ENCODE peak calls at places on chromosomes 1 and 21, in ten cellular contexts. Z is thoracic aorta; K is RWPE1; Q is CD4-positive, alpha-beta T cell; Y is BJ; V is psoas muscle; D is Calu3; J is OCI-LY7; E is adrenal gland; G is AG10803. T is an unnamed sample.
A peak's percentile ranks its signal among the peaks of the same experiment; 100 is the strongest.

GRCh38 chr1:46333300-46334029 is 7.1 kb upstream of the NSUN4 start:
- DNase-seq in D (peak; percentile 51), Y (no peak), K (peak; percentile 34), J (peak; percentile 88), V (no peak), Q (no peak), Z (no peak), E (peak; percentile 48), G (peak; percentile 16), T (no peak)

GRCh38 chr1:235402457-235403200 is 35.4 kb downstream of the TBCE start:
- DNase-seq in Q (no peak), V (no peak), E (no peak), J (no peak), D (no peak), G (no peak), Z (no peak), Y (no peak), K (no peak), T (no peak)

GRCh38 chr1:32361674-32362473 is 411 bp downstream of the FAM229A start:
- DNase-seq in V (peak; percentile 64), K (no peak), J (no peak), E (peak; percentile 72), Z (peak; percentile 13), Y (no peak), Q (peak; percentile 26), D (peak; percentile 53), G (no peak), T (no peak)

GRCh38 chr1:1431845-1432565 is 3.5 kb upstream of the VWA1 start:
- DNase-seq in D (peak; percentile 62), J (no peak), E (peak; percentile 33), K (no peak), Y (no peak), V (peak; percentile 76), Z (no peak), G (no peak), Q (no peak), T (no peak)

GRCh38 chr1:5981009-5981380 is 11.2 kb downstream of the NPHP4 start:
- DNase-seq in G (no peak), V (no peak), K (no peak), E (no peak), D (no peak), J (no peak), Y (no peak), Q (no peak), Z (no peak), T (no peak)

GRCh38 chr1:218164111-218164929 is 120.8 kb upstream of the RRP15 start:
- DNase-seq in Q (no peak), E (peak; percentile 28), V (peak; percentile 36), G (peak; percentile 5), Y (no peak), J (peak; percentile 63), Z (no peak), K (no peak), D (peak; percentile 56), T (no peak)

GRCh38 chr1:211313392-211313791 is 13.2 kb upstream of the TRAF5 start:
- DNase-seq in E (no peak), Z (no peak), G (no peak), J (no peak), Y (no peak), V (no peak), Q (no peak), D (no peak), K (no peak), T (no peak)

GRCh38 chr1:12434174-12434573 is 183.8 kb downstream of the DHRS3 start:
- DNase-seq in E (no peak), V (no peak), K (peak; percentile 25), J (no peak), D (no peak), Q (peak; percentile 37), Z (no peak), Y (peak; percentile 42), G (peak; percentile 71), T (no peak)

GRCh38 chr1:152757747-152758146 is at the start of gene KPRP:
- DNase-seq in Y (no peak), J (no peak), Z (no peak), G (no peak), Q (no peak), V (no peak), D (no peak), K (no peak), E (no peak), T (no peak)

GRCh38 chr1:30732277-30732996 is 9.1 kb upstream of the MATN1 start:
- DNase-seq in D (no peak), Y (no peak), J (no peak), Q (no peak), K (no peak), Z (no peak), V (no peak), G (peak; percentile 60), E (no peak), T (no peak)

GRCh38 chr1:99645699-99646531 is at the start of gene PALMD:
- DNase-seq in D (peak; percentile 33), Y (no peak), G (peak; percentile 24), V (peak; percentile 70), Q (no peak), E (peak; percentile 57), Z (no peak), J (no peak), K (peak; percentile 32), T (no peak)

GRCh38 chr21:42539931-42540343 is 26.3 kb downstream of the SLC37A1 start:
- DNase-seq in V (no peak), J (peak; percentile 37), Q (no peak), Y (no peak), Z (no peak), K (no peak), G (no peak), D (no peak), E (no peak), T (no peak)
- TF ChIP-seq CTCF in V (no peak), J (peak; percentile 68), Q (no peak), Y (peak; percentile 12), Z (no peak), K (no peak), G (no peak), D (no peak), E (no peak), T (no peak)

GRCh38 chr1:68057050-68057449 is 6.6 kb upstream of the DIRAS3 start:
- DNase-seq in Q (no peak), Z (no peak), K (no peak), Y (no peak), E (no peak), J (no peak), V (no peak), D (no peak), G (no peak), T (no peak)

GRCh38 chr1:68057564-68057963 is 7.1 kb upstream of the DIRAS3 start:
- DNase-seq in Q (no peak), Y (no peak), Z (no peak), J (no peak), E (no peak), K (no peak), V (no peak), D (no peak), G (no peak), T (no peak)
- TF ChIP-seq CTCF in Q (no peak), Y (no peak), Z (no peak), J (no peak), E (no peak), K (no peak), V (no peak), D (no peak), G (no peak), T (no peak)

GRCh38 chr1:208449951-208450350 is 205.8 kb upstream of the PLXNA2 start:
- DNase-seq in E (no peak), Q (no peak), G (no peak), Y (no peak), K (no peak), V (no peak), Z (no peak), D (no peak), J (no peak), T (no peak)
- TF ChIP-seq CTCF in E (no peak), Q (no peak), G (no peak), Y (no peak), K (no peak), V (no peak), Z (no peak), D (no peak), J (no peak), T (no peak)

GRCh38 chr1:47986741-47987140 is 10.4 kb downstream of the TRABD2B start:
- DNase-seq in D (no peak), G (no peak), Z (no peak), Q (no peak), Y (no peak), K (no peak), E (no peak), J (no peak), V (peak; percentile 37), T (no peak)
- TF ChIP-seq CTCF in D (no peak), G (no peak), Z (no peak), Q (no peak), Y (no peak), K (no peak), E (no peak), J (no peak), V (no peak), T (no peak)

GRCh38 chr1:179702923-179703322 is 40.2 kb upstream of the FAM163A start:
- DNase-seq in G (no peak), E (no peak), Y (no peak), K (no peak), J (no peak), Z (no peak), Q (no peak), V (no peak), D (no peak), T (no peak)
- TF ChIP-seq CTCF in G (no peak), E (no peak), Y (no peak), K (no peak), J (no peak), Z (no peak), Q (no peak), V (no peak), D (no peak), T (no peak)

GRCh38 chr1:34476371-34476770 is 278.5 kb upstream of the GJB5 start:
- DNase-seq in K (no peak), Q (no peak), Y (no peak), G (no peak), J (no peak), V (no peak), Z (no peak), D (no peak), E (no peak), T (no peak)
- TF ChIP-seq CTCF in K (no peak), Q (no peak), Y (no peak), G (no peak), J (no peak), V (no peak), Z (no peak), D (no peak), E (no peak), T (no peak)